ENCODE peak calls at places on chromosomes 4 and X, in five cellular contexts. One of them, this sample, is unnamed.

GRCh38 chr4:159003420-159004253 is 99.2 kb upstream of the RAPGEF2 start:
- DNase-seq in tibial artery: no peak
- DNase-seq in CD8-positive, alpha-beta T cell: no peak
- DNase-seq in MM.1S: no peak
- DNase-seq in dorsolateral prefrontal cortex: no peak
- DNase-seq in this sample: no peak

GRCh38 chrX:121455890-121456289 is 408.5 kb downstream of the GLUD2 start:
- DNase-seq in CD8-positive, alpha-beta T cell: no peak
- DNase-seq in tibial artery: no peak
- DNase-seq in dorsolateral prefrontal cortex: no peak
- DNase-seq in MM.1S: no peak
- DNase-seq in this sample: no peak

GRCh38 chr4:95549246-95550138 is 719 bp upstream of the UNC5C start:
- DNase-seq in CD8-positive, alpha-beta T cell: no peak
- DNase-seq in tibial artery: no peak
- DNase-seq in MM.1S: no peak
- DNase-seq in dorsolateral prefrontal cortex: peak; percentile 79
- DNase-seq in this sample: peak; percentile 85

GRCh38 chrX:120271218-120271617 is 20.6 kb downstream of the ZBTB33 start:
- DNase-seq in tibial artery: no peak
- DNase-seq in CD8-positive, alpha-beta T cell: no peak
- DNase-seq in MM.1S: no peak
- DNase-seq in dorsolateral prefrontal cortex: no peak
- DNase-seq in this sample: no peak

GRCh38 chr4:139851639-139852038 is 186.0 kb downstream of the MGST2 start:
- DNase-seq in tibial artery: no peak
- DNase-seq in dorsolateral prefrontal cortex: no peak
- DNase-seq in CD8-positive, alpha-beta T cell: no peak
- DNase-seq in MM.1S: no peak
- DNase-seq in this sample: no peak

GRCh38 chr4:170008376-170008775 is 17.8 kb downstream of the MFAP3L start:
- DNase-seq in dorsolateral prefrontal cortex: no peak
- DNase-seq in CD8-positive, alpha-beta T cell: no peak
- DNase-seq in tibial artery: no peak
- DNase-seq in MM.1S: peak; percentile 66
- DNase-seq in this sample: no peak

GRCh38 chrX:106698693-106699092 is 27.8 kb upstream of the RNF128 start:
- DNase-seq in tibial artery: no peak
- DNase-seq in CD8-positive, alpha-beta T cell: no peak
- DNase-seq in MM.1S: no peak
- DNase-seq in dorsolateral prefrontal cortex: no peak
- DNase-seq in this sample: no peak

GRCh38 chrX:135000516-135000915 is 9.7 kb downstream of the SMIM10 start:
- DNase-seq in MM.1S: no peak
- DNase-seq in tibial artery: no peak
- DNase-seq in dorsolateral prefrontal cortex: no peak
- DNase-seq in CD8-positive, alpha-beta T cell: no peak
- DNase-seq in this sample: no peak

GRCh38 chr4:174314274-174314673 is 30.6 kb downstream of the CEP44 start:
- DNase-seq in MM.1S: no peak
- DNase-seq in dorsolateral prefrontal cortex: no peak
- DNase-seq in CD8-positive, alpha-beta T cell: no peak
- DNase-seq in tibial artery: no peak
- DNase-seq in this sample: no peak

GRCh38 chrX:79270401-79270800 is 96.7 kb downstream of the ITM2A start:
- DNase-seq in dorsolateral prefrontal cortex: no peak
- DNase-seq in MM.1S: peak; percentile 80
- DNase-seq in tibial artery: peak; percentile 57
- DNase-seq in CD8-positive, alpha-beta T cell: peak; percentile 62
- DNase-seq in this sample: peak; percentile 52

GRCh38 chr4:4693258-4693657 is 151.4 kb upstream of the STX18 start:
- DNase-seq in dorsolateral prefrontal cortex: no peak
- DNase-seq in CD8-positive, alpha-beta T cell: no peak
- DNase-seq in tibial artery: no peak
- DNase-seq in MM.1S: peak; percentile 81
- DNase-seq in this sample: no peak

GRCh38 chr4:55947912-55948725 is 626 bp upstream of the CEP135 start:
- DNase-seq in dorsolateral prefrontal cortex: no peak
- DNase-seq in tibial artery: no peak
- DNase-seq in CD8-positive, alpha-beta T cell: peak; percentile 30
- DNase-seq in MM.1S: peak; percentile 84
- DNase-seq in this sample: no peak

GRCh38 chr4:16524911-16525574 is 298.8 kb upstream of the TAPT1 start:
- DNase-seq in MM.1S: no peak
- DNase-seq in CD8-positive, alpha-beta T cell: no peak
- DNase-seq in tibial artery: no peak
- DNase-seq in dorsolateral prefrontal cortex: peak; percentile 37
- DNase-seq in this sample: no peak

GRCh38 chr4:108527729-108528128 is 92.6 kb upstream of the RPL34 start:
- DNase-seq in dorsolateral prefrontal cortex: no peak
- DNase-seq in tibial artery: no peak
- DNase-seq in CD8-positive, alpha-beta T cell: peak; percentile 11
- DNase-seq in MM.1S: peak; percentile 40
- DNase-seq in this sample: no peak

GRCh38 chr4:45147866-45148265 is 421.5 kb upstream of the GNPDA2 start:
- DNase-seq in CD8-positive, alpha-beta T cell: no peak
- DNase-seq in tibial artery: no peak
- DNase-seq in MM.1S: no peak
- DNase-seq in dorsolateral prefrontal cortex: no peak
- DNase-seq in this sample: no peak

GRCh38 chrX:65679071-65679540 is 11.7 kb downstream of the MSN start:
- DNase-seq in tibial artery: no peak
- DNase-seq in dorsolateral prefrontal cortex: no peak
- DNase-seq in MM.1S: no peak
- DNase-seq in CD8-positive, alpha-beta T cell: no peak
- DNase-seq in this sample: no peak

GRCh38 chrX:39811391-39811790 is 286.4 kb downstream of the BCOR start:
- DNase-seq in MM.1S: no peak
- DNase-seq in CD8-positive, alpha-beta T cell: no peak
- DNase-seq in tibial artery: peak; percentile 69
- DNase-seq in dorsolateral prefrontal cortex: peak; percentile 74
- DNase-seq in this sample: no peak

GRCh38 chr4:138555107-138555506 is 313.0 kb upstream of the SLC7A11 start:
- DNase-seq in tibial artery: no peak
- DNase-seq in CD8-positive, alpha-beta T cell: no peak
- DNase-seq in dorsolateral prefrontal cortex: no peak
- DNase-seq in MM.1S: no peak
- DNase-seq in this sample: no peak

GRCh38 chr4:146442801-146443200 is 78.9 kb downstream of the SLC10A7 start:
- DNase-seq in tibial artery: no peak
- DNase-seq in dorsolateral prefrontal cortex: no peak
- DNase-seq in MM.1S: no peak
- DNase-seq in CD8-positive, alpha-beta T cell: no peak
- DNase-seq in this sample: no peak

GRCh38 chr4:63211377-63211776 is 1197.9 kb downstream of the TECRL start:
- DNase-seq in tibial artery: no peak
- DNase-seq in CD8-positive, alpha-beta T cell: no peak
- DNase-seq in MM.1S: no peak
- DNase-seq in dorsolateral prefrontal cortex: no peak
- DNase-seq in this sample: no peak

GRCh38 chrX:124493984-124494383 is 147.6 kb downstream of the SH2D1A start:
- DNase-seq in tibial artery: no peak
- DNase-seq in dorsolateral prefrontal cortex: no peak
- DNase-seq in MM.1S: no peak
- DNase-seq in CD8-positive, alpha-beta T cell: no peak
- DNase-seq in this sample: no peak

GRCh38 chrX:124488412-124489161 is 142.2 kb downstream of the SH2D1A start:
- DNase-seq in dorsolateral prefrontal cortex: no peak
- DNase-seq in tibial artery: no peak
- DNase-seq in CD8-positive, alpha-beta T cell: no peak
- DNase-seq in MM.1S: peak; percentile 53
- DNase-seq in this sample: no peak
- H3K27me3 ChIP-seq in dorsolateral prefrontal cortex: peaks cover 21% of the 10 kb centered on the region
- H3K27me3 ChIP-seq in tibial artery: no peaks in the 10 kb centered on the region
- H3K27me3 ChIP-seq in CD8-positive, alpha-beta T cell: no peaks in the 10 kb centered on the region
- H3K27me3 ChIP-seq in MM.1S: peaks cover 11% of the 10 kb centered on the region
- H3K27me3 ChIP-seq in this sample: no peaks in the 10 kb centered on the region

GRCh38 chrX:103919336-103919682 is 43.1 kb upstream of the TMSB15B start:
- DNase-seq in CD8-positive, alpha-beta T cell: no peak
- DNase-seq in dorsolateral prefrontal cortex: no peak
- DNase-seq in tibial artery: no peak
- DNase-seq in MM.1S: peak; percentile 68
- DNase-seq in this sample: no peak
- TF ChIP-seq CTCF in CD8-positive, alpha-beta T cell: no peak
- TF ChIP-seq CTCF in dorsolateral prefrontal cortex: no peak
- TF ChIP-seq CTCF in tibial artery: peak; percentile 35
- TF ChIP-seq CTCF in MM.1S: peak; percentile 36
- TF ChIP-seq CTCF in this sample: peak; percentile 11

GRCh38 chr4:6730603-6731300 is 14.8 kb downstream of the BLOC1S4 start:
- DNase-seq in dorsolateral prefrontal cortex: no peak
- DNase-seq in MM.1S: no peak
- DNase-seq in tibial artery: no peak
- DNase-seq in CD8-positive, alpha-beta T cell: no peak
- DNase-seq in this sample: peak; percentile 37
- H3K27ac ChIP-seq in dorsolateral prefrontal cortex: peak overlapping the region; percentile 52
- H3K27ac ChIP-seq in MM.1S: no peak overlapping the region
- H3K27ac ChIP-seq in tibial artery: no peak overlapping the region
- H3K27ac ChIP-seq in CD8-positive, alpha-beta T cell: no peak overlapping the region
- H3K27ac ChIP-seq in this sample: no peak overlapping the region

GRCh38 chrX:23118163-23118562 is 118.4 kb downstream of the DDX53 start:
- DNase-seq in dorsolateral prefrontal cortex: no peak
- DNase-seq in CD8-positive, alpha-beta T cell: no peak
- DNase-seq in MM.1S: no peak
- DNase-seq in tibial artery: no peak
- DNase-seq in this sample: no peak
- H3K27me3 ChIP-seq in dorsolateral prefrontal cortex: peaks cover 6% of the 10 kb centered on the region
- H3K27me3 ChIP-seq in CD8-positive, alpha-beta T cell: no peaks in the 10 kb centered on the region
- H3K27me3 ChIP-seq in MM.1S: no peaks in the 10 kb centered on the region
- H3K27me3 ChIP-seq in tibial artery: no peaks in the 10 kb centered on the region
- H3K27me3 ChIP-seq in this sample: no peaks in the 10 kb centered on the region

GRCh38 chrX:103818844-103819243 is 13.2 kb downstream of the RAB9B start:
- DNase-seq in CD8-positive, alpha-beta T cell: no peak
- DNase-seq in tibial artery: no peak
- DNase-seq in MM.1S: no peak
- DNase-seq in dorsolateral prefrontal cortex: no peak
- DNase-seq in this sample: no peak

GRCh38 chrX:103811858-103812257 is 20.2 kb downstream of the RAB9B start:
- DNase-seq in MM.1S: no peak
- DNase-seq in dorsolateral prefrontal cortex: no peak
- DNase-seq in tibial artery: no peak
- DNase-seq in CD8-positive, alpha-beta T cell: no peak
- DNase-seq in this sample: no peak

DNA sequence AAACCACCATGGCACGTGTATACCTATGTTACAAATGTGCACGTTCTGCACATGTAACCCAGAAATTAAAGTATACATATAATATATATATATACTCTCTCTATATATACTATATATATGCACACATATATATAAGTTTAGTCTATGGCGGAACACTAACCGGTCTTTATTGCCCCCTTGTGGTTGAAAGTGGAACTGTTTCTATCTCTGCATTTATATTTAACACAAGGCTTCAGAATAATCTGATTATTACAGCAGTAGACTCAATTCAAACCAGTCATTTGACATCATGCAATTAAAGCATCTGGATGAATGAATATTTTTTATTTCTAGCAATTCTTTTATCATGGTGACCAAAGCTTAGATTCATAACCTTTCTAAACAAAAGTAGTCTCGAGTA is 14.6 kb downstream of the RAB9B start:
- DNase-seq in CD8-positive, alpha-beta T cell: no peak
- DNase-seq in dorsolateral prefrontal cortex: no peak
- DNase-seq in MM.1S: peak; percentile 67
- DNase-seq in tibial artery: no peak
- DNase-seq in this sample: no peak
- TF ChIP-seq CTCF in CD8-positive, alpha-beta T cell: peak; percentile 58
- TF ChIP-seq CTCF in dorsolateral prefrontal cortex: peak; percentile 73
- TF ChIP-seq CTCF in MM.1S: peak; percentile 56
- TF ChIP-seq CTCF in tibial artery: peak; percentile 39
- TF ChIP-seq CTCF in this sample: peak; percentile 28